ENCODE peak calls at places on chromosome 6, in five cellular contexts. K, S, E, F and V are unnamed samples.

GRCh38 chr6:161696828-161697227 is 423.0 kb upstream of the AGPAT4 start:
- DNase-seq in K (no peak), S (no peak), E (no peak), F (no peak), V (no peak)

GRCh38 chr6:53802582-53802981 is 7.8 kb downstream of the LRRC1 start:
- DNase-seq in K (no peak), S (no peak), E (no peak), F (no peak), V (no peak)

GRCh38 chr6:63565727-63566625 is 6.3 kb upstream of the LOC128125822 start:
- DNase-seq in K (no peak), S (no peak), E (no peak), F (no peak), V (no peak)

GRCh38 chr6:34189806-34190503 is 44.1 kb upstream of the GRM4 start:
- DNase-seq in K (no peak), S (no peak), E (no peak), F (no peak), V (no peak)

GRCh38 chr6:135815216-135815615 is 36.3 kb upstream of the PDE7B start:
- DNase-seq in K (no peak), S (no peak), E (no peak), F (no peak), V (no peak)

GRCh38 chr6:16804007-16804303 is 42.7 kb upstream of the ATXN1 start:
- DNase-seq in K (peak; percentile 33), S (no peak), E (no peak), F (no peak), V (no peak)

GRCh38 chr6:67493682-67494081 is 1141.4 kb upstream of the ADGRB3 start:
- DNase-seq in K (no peak), S (no peak), E (no peak), F (no peak), V (no peak)

GRCh38 chr6:138643210-138643609 is 130.4 kb upstream of the CCDC28A start:
- DNase-seq in K (no peak), S (no peak), E (no peak), F (no peak), V (no peak)

GRCh38 chr6:166556871-166557322 is 29.6 kb downstream of the RAMACL start:
- DNase-seq in K (peak; percentile 91), S (peak; percentile 87), E (no peak), F (no peak), V (peak; percentile 79)

GRCh38 chr6:159422041-159422984 is 253.1 kb downstream of the FNDC1 start:
- DNase-seq in K (no peak), S (no peak), E (no peak), F (no peak), V (no peak)

GRCh38 chr6:80767808-80768207 is 661.3 kb downstream of the BCKDHB start:
- DNase-seq in K (peak; percentile 88), S (peak; percentile 32), E (no peak), F (no peak), V (peak; percentile 91)

GRCh38 chr6:73854998-73855718 is 159.2 kb downstream of the CD109 start:
- DNase-seq in K (peak; percentile 87), S (peak; percentile 54), E (peak; percentile 7), F (peak; percentile 18), V (peak; percentile 44)

GRCh38 chr6:126657556-126658129 is 317.7 kb downstream of the CENPW start:
- DNase-seq in K (peak; percentile 71), S (peak; percentile 25), E (no peak), F (no peak), V (peak; percentile 42)

GRCh38 chr6:3843379-3844096 is 5.6 kb upstream of the FAM50B start:
- DNase-seq in K (peak; percentile 30), S (no peak), E (no peak), F (no peak), V (no peak)

GRCh38 chr6:1286972-1287600 is 24.8 kb upstream of the FOXQ1 start:
- DNase-seq in K (peak; percentile 65), S (peak; percentile 7), E (no peak), F (no peak), V (peak; percentile 43)

GRCh38 chr6:29647927-29648642 is 8.8 kb upstream of the MOG start:
- DNase-seq in K (peak; percentile 67), S (peak; percentile 30), E (no peak), F (no peak), V (no peak)

GRCh38 chr6:51618563-51618962 is 468.9 kb downstream of the PKHD1 start:
- DNase-seq in K (no peak), S (no peak), E (no peak), F (no peak), V (no peak)

GRCh38 chr6:45727228-45727627 is 288.4 kb downstream of the CLIC5 start:
- DNase-seq in K (no peak), S (no peak), E (no peak), F (no peak), V (no peak)

GRCh38 chr6:117346142-117346930 is 79.4 kb downstream of the ROS1 start:
- DNase-seq in K (peak; percentile 50), S (peak; percentile 3), E (no peak), F (no peak), V (peak; percentile 17)